ENCODE peak calls at places on chromosomes 7 and 10, in five cellular contexts. W, Z, P, N and K are unnamed samples.

GRCh38 chr10:16470747-16471146 is 33.9 kb downstream of the PTER start:
- DNase-seq in W (no peak), Z (no peak), P (no peak), N (no peak), K (no peak)

GRCh38 chr7:32357535-32358277 is 132.5 kb downstream of the LSM5 start:
- DNase-seq in W (peak), Z (no peak), P (no peak), N (peak), K (no peak)

GRCh38 chr10:79445217-79445707 is at the start of gene ZCCHC24:
- DNase-seq in W (peak), Z (no peak), P (peak), N (peak), K (no peak)

GRCh38 chr7:71133232-71133622 is 1.3 kb downstream of the GALNT17 start:
- DNase-seq in W (no peak), Z (no peak), P (no peak), N (no peak), K (no peak)

GRCh38 chr7:29989257-29989995 is at the start of gene SCRN1:
- DNase-seq in W (peak), Z (no peak), P (peak), N (peak), K (peak)

GRCh38 chr10:68158031-68158430 is 48.7 kb downstream of the MYPN start:
- DNase-seq in W (no peak), Z (no peak), P (no peak), N (no peak), K (no peak)

GRCh38 chr10:93495654-93496321 is 624 bp upstream of the CEP55 start:
- DNase-seq in W (peak), Z (no peak), P (no peak), N (peak), K (peak)

GRCh38 chr10:22420787-22421517 is 75.7 kb downstream of the SPAG6 start:
- DNase-seq in W (peak), Z (no peak), P (peak), N (peak), K (peak)

GRCh38 chr7:2309889-2310331 is 4.3 kb downstream of the SNX8 start:
- DNase-seq in W (no peak), Z (no peak), P (no peak), N (peak), K (peak)

GRCh38 chr10:101571573-101571925 is 16.5 kb downstream of the POLL start:
- DNase-seq in W (no peak), Z (no peak), P (no peak), N (no peak), K (no peak)

GRCh38 chr7:73865738-73866445 is 4.9 kb downstream of the TMEM270 start:
- DNase-seq in W (peak), Z (no peak), P (peak), N (peak), K (peak)

GRCh38 chr7:146902728-146903127 is 786.1 kb downstream of the CNTNAP2 start:
- DNase-seq in W (no peak), Z (no peak), P (no peak), N (no peak), K (no peak)

GRCh38 chr10:78212134-78212785 is 178.6 kb downstream of the RPS24 start:
- DNase-seq in W (no peak), Z (no peak), P (no peak), N (no peak), K (no peak)

GRCh38 chr10:67043041-67043440 is 117.2 kb downstream of the LRRTM3 start:
- DNase-seq in W (no peak), Z (no peak), P (no peak), N (no peak), K (no peak)

GRCh38 chr7:49773939-49774458 is 561 bp downstream of the VWC2 start:
- DNase-seq in W (no peak), Z (no peak), P (no peak), N (no peak), K (no peak)

GRCh38 chr10:54559498-54559897 is 241.5 kb downstream of the PCDH15 start:
- DNase-seq in W (no peak), Z (no peak), P (no peak), N (peak), K (no peak)

GRCh38 chr7:150738092-150739044 is 1.1 kb downstream of the GIMAP5 start:
- DNase-seq in W (no peak), Z (no peak), P (no peak), N (no peak), K (no peak)

GRCh38 chr10:75395171-75395954 is 6.2 kb downstream of the ZNF503 start:
- DNase-seq in W (no peak), Z (no peak), P (no peak), N (no peak), K (peak)

GRCh38 chr7:138074121-138074520 is 2.1 kb upstream of the AKR1D1 start:
- DNase-seq in W (no peak), Z (no peak), P (no peak), N (no peak), K (no peak)

GRCh38 chr10:74936577-74937445 is 110.4 kb downstream of the KAT6B start:
- DNase-seq in W (no peak), Z (no peak), P (no peak), N (peak), K (peak)

GRCh38 chr7:41110186-41110585 is 592.7 kb downstream of the INHBA start:
- DNase-seq in W (no peak), Z (no peak), P (no peak), N (peak), K (no peak)

GRCh38 chr7:100949931-100950443 is 653 bp downstream of the MUC3A start:
- DNase-seq in W (no peak), Z (no peak), P (no peak), N (no peak), K (no peak)

GRCh38 chr10:117480097-117480496 is 62.4 kb upstream of the EMX2 start:
- DNase-seq in W (no peak), Z (no peak), P (no peak), N (no peak), K (no peak)

GRCh38 chr7:117871778-117872538 is 1.3 kb downstream of the CTTNBP2 start:
- DNase-seq in W (no peak), Z (no peak), P (no peak), N (peak), K (no peak)

GRCh38 chr7:38309555-38309954 is 36.1 kb upstream of the TARP start:
- DNase-seq in W (no peak), Z (no peak), P (no peak), N (no peak), K (no peak)

GRCh38 chr10:111440501-111440900 is 363.7 kb downstream of the ADRA2A start:
- DNase-seq in W (no peak), Z (no peak), P (no peak), N (no peak), K (no peak)

GRCh38 chr10:78301481-78301880 is 267.8 kb downstream of the RPS24 start:
- DNase-seq in W (no peak), Z (no peak), P (no peak), N (no peak), K (no peak)

GRCh38 chr10:55630491-55631056 is 730.5 kb downstream of the ZWINT start:
- DNase-seq in W (no peak), Z (no peak), P (no peak), N (no peak), K (no peak)

GRCh38 chr10:17649836-17650235 is 5.9 kb downstream of the STAM start:
- DNase-seq in W (no peak), Z (no peak), P (no peak), N (no peak), K (peak)

GRCh38 chr7:10802526-10802925 is 171.1 kb upstream of the PHF14 start:
- DNase-seq in W (no peak), Z (no peak), P (no peak), N (peak), K (peak)

GRCh38 chr10:75611972-75612331 is 180.5 kb downstream of the LRMDA start:
- DNase-seq in W (no peak), Z (no peak), P (no peak), N (no peak), K (no peak)

GRCh38 chr7:45174966-45175765 is 17.6 kb downstream of the RAMP3 start:
- DNase-seq in W (no peak), Z (no peak), P (no peak), N (no peak), K (no peak)

GRCh38 chr7:3861941-3862340 is 560.9 kb downstream of the SDK1 start:
- DNase-seq in W (no peak), Z (no peak), P (no peak), N (peak), K (peak)

GRCh38 chr10:22714524-22715289 is at the start of gene PIP4K2A:
- DNase-seq in W (peak), Z (peak), P (peak), N (peak), K (peak)

GRCh38 chr7:28005848-28006233 is 174.8 kb downstream of the JAZF1 start:
- DNase-seq in W (no peak), Z (no peak), P (no peak), N (no peak), K (no peak)

GRCh38 chr7:141362580-141363435 is 188.4 kb upstream of the AGK start:
- DNase-seq in W (no peak), Z (no peak), P (no peak), N (peak), K (peak)

GRCh38 chr7:867001-867405 is 9.4 kb upstream of the GET4 start:
- DNase-seq in W (no peak), Z (no peak), P (no peak), N (peak), K (no peak)

GRCh38 chr7:44473295-44473694 is 17.2 kb downstream of the NUDCD3 start:
- DNase-seq in W (no peak), Z (no peak), P (no peak), N (peak), K (peak)

DNA sequence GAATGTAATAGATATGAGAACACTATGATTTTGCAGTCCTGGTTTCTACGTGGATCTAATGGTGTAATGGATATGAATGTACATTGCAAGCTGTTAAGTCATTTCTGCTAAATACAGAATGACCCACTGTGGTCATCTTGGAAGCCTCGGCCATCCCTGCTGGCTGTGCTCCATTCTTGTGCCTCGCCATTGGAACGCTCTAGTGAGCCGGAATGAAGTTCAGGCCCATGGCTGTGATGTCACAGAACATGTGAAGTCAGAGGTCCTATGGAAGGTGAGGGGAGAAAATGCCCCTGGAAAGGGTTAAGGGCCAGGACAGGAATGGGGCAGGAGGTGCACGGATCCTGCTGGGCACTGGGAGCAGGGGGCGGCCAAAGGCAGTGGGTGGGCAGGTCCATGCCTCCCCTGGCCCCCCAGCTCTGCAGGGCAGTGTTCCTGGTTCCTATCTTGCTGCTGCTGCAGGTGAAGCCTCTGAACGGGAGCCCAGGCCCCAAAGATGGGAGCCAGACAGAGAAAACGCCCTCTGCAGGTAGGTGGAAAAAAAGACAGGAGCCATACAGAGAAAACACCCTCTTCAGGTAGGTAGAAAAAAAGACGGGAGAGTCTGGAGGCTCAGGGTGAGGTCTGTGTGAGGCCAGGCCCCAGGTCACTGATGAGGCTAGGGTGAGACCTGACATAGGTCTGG is at the start of gene LLCFC1:
- DNase-seq in W (peak), Z (no peak), P (no peak), N (no peak), K (no peak)
- TF ChIP-seq CTCF in W (peak), Z (peak), P (peak), N (peak), K (peak)

DNA sequence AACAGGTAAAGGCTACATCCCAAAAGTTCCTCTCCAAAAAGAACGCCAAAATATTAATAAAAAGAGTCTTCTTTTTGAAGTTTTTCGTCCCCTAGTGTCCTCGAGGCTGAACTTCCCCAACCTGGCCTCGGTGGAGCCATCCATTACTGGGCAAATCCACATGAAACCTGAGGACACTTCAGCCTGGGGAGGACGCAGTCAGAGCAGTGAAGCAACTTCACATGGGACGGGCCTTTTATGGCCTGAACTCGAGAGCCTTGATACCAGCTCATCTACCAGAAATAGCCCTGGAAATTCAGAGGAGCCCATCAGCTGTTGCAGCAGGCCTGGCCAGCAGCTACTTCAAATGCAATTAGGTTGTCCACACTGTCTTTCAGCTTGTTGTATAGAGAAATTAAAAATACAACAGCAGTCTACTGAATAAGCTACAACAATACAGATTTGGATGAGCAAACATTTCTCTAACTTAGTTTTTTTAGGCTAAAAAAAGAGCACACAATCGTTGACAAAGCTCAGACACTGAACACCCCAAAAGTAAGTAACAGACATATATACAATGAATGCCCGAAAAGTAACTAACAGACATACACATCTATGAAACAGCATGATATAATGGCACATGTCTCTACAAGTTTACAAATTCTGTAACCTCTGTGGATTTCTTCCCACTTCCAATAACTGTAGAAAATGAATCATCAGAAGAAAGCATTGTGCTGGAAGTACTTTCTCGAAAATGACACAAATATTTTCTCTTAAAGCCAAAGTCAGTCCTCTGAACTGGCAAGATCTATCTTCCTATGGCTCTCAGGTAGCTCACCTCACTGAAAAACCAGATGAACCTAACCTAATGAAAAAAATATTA is at the start of gene SVIL:
- DNase-seq in W (no peak), Z (no peak), P (no peak), N (peak), K (peak)
- TF ChIP-seq CTCF in W (no peak), Z (no peak), P (no peak), N (no peak), K (no peak)

GRCh38 chr10:90969947-90970673 is 49.2 kb upstream of the ANKRD1 start:
- DNase-seq in W (no peak), Z (no peak), P (no peak), N (peak), K (peak)
- TF ChIP-seq CTCF in W (no peak), Z (no peak), P (no peak), N (peak), K (no peak)

DNA sequence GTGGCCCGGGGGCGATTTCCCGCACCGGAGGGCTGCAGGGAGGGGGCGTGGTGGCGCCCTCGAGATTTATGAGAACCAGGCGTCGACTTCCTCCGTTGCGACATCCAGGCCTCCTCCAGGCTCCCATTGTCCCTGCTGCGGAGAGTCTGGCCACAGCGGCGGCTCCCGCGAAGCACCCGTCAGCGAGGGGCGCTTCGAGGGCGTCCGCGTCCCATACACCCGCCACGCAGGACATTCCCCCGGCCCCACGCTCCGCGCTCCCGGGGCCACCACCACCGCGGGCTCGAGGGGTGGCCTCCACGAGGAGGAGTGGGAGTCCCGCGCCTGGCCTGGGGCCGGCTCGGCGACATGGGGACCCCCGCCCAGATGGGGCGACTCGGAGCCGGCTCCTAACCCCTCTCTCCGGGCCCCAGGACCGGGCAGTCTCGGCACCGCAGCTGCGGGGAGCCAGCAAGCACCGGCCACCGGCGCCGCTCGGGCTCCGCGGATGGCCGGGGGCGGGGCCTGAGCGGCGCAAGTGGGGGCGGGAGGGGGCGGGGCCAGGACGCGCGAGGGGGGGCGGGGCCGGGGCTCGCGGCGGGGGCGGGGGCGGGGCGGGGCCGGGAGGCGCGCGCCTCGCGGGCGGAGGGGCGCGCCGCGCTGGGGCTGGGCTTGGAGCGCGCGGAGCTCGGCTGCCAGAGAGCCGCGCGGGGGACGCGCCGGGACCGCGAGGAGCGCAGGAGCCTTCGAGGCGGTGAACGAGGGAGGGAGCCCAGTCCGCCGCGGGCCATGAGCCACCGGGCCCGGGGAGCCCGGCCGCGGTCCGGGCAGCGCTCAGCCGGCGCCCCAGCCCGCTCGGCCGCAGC is at the start of gene SH2B2:
- DNase-seq in W (peak), Z (no peak), P (peak), N (peak), K (peak)
- TF ChIP-seq CTCF in W (peak), Z (no peak), P (no peak), N (no peak), K (no peak)

GRCh38 chr7:134662871-134663205 is 16.2 kb downstream of the BPGM start:
- DNase-seq in W (no peak), Z (no peak), P (no peak), N (no peak), K (peak)
- TF ChIP-seq CTCF in W (no peak), Z (no peak), P (no peak), N (no peak), K (no peak)

GRCh38 chr7:92230547-92230946 is 15.2 kb downstream of the KRIT1 start:
- DNase-seq in W (no peak), Z (no peak), P (no peak), N (no peak), K (no peak)
- TF ChIP-seq CTCF in W (no peak), Z (no peak), P (no peak), N (no peak), K (no peak)

DNA sequence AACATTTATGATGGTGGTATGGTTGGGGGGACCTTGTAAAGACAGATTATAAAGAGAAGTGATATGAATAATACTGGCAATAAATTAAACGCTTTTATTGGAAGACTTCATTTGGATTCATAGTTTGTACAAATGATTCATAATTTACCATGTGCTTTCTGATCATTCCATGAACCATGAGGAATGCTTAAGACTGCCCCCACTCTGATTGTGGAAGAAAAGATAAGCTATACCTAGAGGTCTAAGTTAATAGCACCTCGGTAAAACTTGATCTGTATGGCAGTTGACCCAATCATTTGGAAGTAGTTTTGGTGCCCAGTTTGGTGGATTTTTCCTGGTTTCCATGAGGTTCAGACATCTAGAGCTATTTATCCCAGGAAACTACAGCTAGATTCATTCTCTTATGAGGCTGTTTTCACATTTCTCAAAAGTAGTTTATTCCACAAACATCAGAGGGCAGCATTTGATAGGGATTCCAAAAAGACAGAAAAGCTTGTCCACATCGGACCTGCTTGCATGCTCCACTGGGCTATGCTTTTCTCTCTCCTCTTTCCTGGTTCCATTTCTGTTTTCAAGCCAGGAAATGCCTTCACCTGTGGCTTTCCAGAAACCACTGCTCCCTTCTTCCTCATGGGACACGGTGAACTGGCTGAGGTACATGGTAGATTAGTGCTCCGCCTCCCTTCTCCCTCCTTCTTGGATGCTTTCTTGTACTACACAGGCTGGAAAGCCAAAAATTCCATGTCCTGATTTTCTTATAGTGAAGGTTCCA is 29.2 kb downstream of the TFAM start:
- DNase-seq in W (no peak), Z (no peak), P (peak), N (peak), K (peak)
- TF ChIP-seq CTCF in W (peak), Z (peak), P (no peak), N (peak), K (peak)

DNA sequence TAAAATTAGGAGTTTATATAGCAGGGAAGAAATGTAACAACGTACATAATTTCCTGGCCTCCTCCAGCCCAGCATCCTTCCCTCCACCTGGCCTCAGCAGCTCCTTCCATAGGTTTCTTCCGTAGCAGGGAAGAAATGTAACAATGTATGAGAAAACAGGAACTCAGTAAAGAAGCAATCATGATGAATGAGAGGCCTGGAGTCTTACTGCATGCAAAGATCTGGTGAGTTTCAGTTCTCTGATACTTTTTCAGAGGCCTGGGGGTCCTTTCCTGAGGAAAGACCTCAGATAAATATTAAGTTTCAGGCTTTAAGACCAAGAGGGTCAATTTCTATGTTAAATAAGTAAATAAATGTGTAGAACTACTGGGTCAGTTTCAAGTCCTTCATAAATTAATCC is 155.7 kb upstream of the C7orf33 start:
- DNase-seq in W (no peak), Z (no peak), P (no peak), N (no peak), K (no peak)
- TF ChIP-seq CTCF in W (no peak), Z (no peak), P (no peak), N (no peak), K (no peak)

GRCh38 chr10:19164461-19164860 is 115.9 kb downstream of the MALRD1 start:
- DNase-seq in W (no peak), Z (no peak), P (no peak), N (no peak), K (no peak)

GRCh38 chr10:19169684-19170083 is 121.1 kb downstream of the MALRD1 start:
- DNase-seq in W (no peak), Z (no peak), P (no peak), N (peak), K (peak)

GRCh38 chr10:19168584-19168983 is 120.0 kb downstream of the MALRD1 start:
- DNase-seq in W (no peak), Z (no peak), P (no peak), N (peak), K (no peak)
- TF ChIP-seq CTCF in W (no peak), Z (no peak), P (peak), N (peak), K (peak)